ENCODE peak calls at places on chromosomes 7 and 10, in nine cellular contexts. One of them, this sample, is unnamed.

GRCh38 chr10:95467162-95467599 is 94.0 kb downstream of the SORBS1 start:
- DNase-seq in body of pancreas: peak; percentile 59
- DNase-seq in left colon: peak; percentile 75
- DNase-seq in WERI-Rb-1: no peak
- DNase-seq in NCI-H2081: no peak
- DNase-seq in A172: no peak
- DNase-seq in HTR-8/SVneo: no peak
- DNase-seq in SJSA1: no peak
- DNase-seq in uterus: peak; percentile 65
- DNase-seq in this sample: no peak

GRCh38 chr10:125076891-125077643 is 83.3 kb downstream of the CTBP2 start:
- DNase-seq in body of pancreas: no peak
- DNase-seq in left colon: no peak
- DNase-seq in WERI-Rb-1: no peak
- DNase-seq in NCI-H2081: no peak
- DNase-seq in A172: no peak
- DNase-seq in HTR-8/SVneo: no peak
- DNase-seq in SJSA1: no peak
- DNase-seq in uterus: no peak
- DNase-seq in this sample: no peak

GRCh38 chr7:139771001-139771956 is 6.5 kb downstream of the HIPK2 start:
- DNase-seq in body of pancreas: no peak
- DNase-seq in left colon: no peak
- DNase-seq in WERI-Rb-1: no peak
- DNase-seq in NCI-H2081: no peak
- DNase-seq in A172: peak; percentile 66
- DNase-seq in HTR-8/SVneo: peak; percentile 66
- DNase-seq in SJSA1: peak; percentile 47
- DNase-seq in uterus: no peak
- DNase-seq in this sample: peak; percentile 92

GRCh38 chr10:21173433-21173963 is 276.4 kb upstream of the NEBL start:
- DNase-seq in body of pancreas: peak; percentile 37
- DNase-seq in left colon: no peak
- DNase-seq in WERI-Rb-1: no peak
- DNase-seq in NCI-H2081: no peak
- DNase-seq in A172: no peak
- DNase-seq in HTR-8/SVneo: no peak
- DNase-seq in SJSA1: no peak
- DNase-seq in uterus: no peak
- DNase-seq in this sample: no peak

GRCh38 chr10:72953687-72954086 is 919 bp downstream of the PLA2G12B start:
- DNase-seq in body of pancreas: no peak
- DNase-seq in left colon: no peak
- DNase-seq in WERI-Rb-1: no peak
- DNase-seq in NCI-H2081: no peak
- DNase-seq in A172: no peak
- DNase-seq in HTR-8/SVneo: no peak
- DNase-seq in SJSA1: no peak
- DNase-seq in uterus: no peak
- DNase-seq in this sample: no peak

GRCh38 chr7:149369497-149369896 is 91.4 kb downstream of the ZNF777 start:
- DNase-seq in body of pancreas: no peak
- DNase-seq in left colon: no peak
- DNase-seq in WERI-Rb-1: no peak
- DNase-seq in NCI-H2081: no peak
- DNase-seq in A172: no peak
- DNase-seq in HTR-8/SVneo: no peak
- DNase-seq in SJSA1: no peak
- DNase-seq in uterus: no peak
- DNase-seq in this sample: no peak

GRCh38 chr10:79131730-79132644 is 63.2 kb downstream of the ZMIZ1 start:
- DNase-seq in body of pancreas: no peak
- DNase-seq in left colon: no peak
- DNase-seq in WERI-Rb-1: no peak
- DNase-seq in NCI-H2081: no peak
- DNase-seq in A172: no peak
- DNase-seq in HTR-8/SVneo: no peak
- DNase-seq in SJSA1: no peak
- DNase-seq in uterus: no peak
- DNase-seq in this sample: no peak

GRCh38 chr10:974038-974784 is 14.0 kb upstream of the GTPBP4 start:
- DNase-seq in body of pancreas: no peak
- DNase-seq in left colon: no peak
- DNase-seq in WERI-Rb-1: no peak
- DNase-seq in NCI-H2081: no peak
- DNase-seq in A172: peak; percentile 67
- DNase-seq in HTR-8/SVneo: no peak
- DNase-seq in SJSA1: peak; percentile 92
- DNase-seq in uterus: no peak
- DNase-seq in this sample: no peak

GRCh38 chr7:142873871-142874270 is 11.7 kb downstream of the TRPV6 start:
- DNase-seq in body of pancreas: no peak
- DNase-seq in left colon: no peak
- DNase-seq in WERI-Rb-1: no peak
- DNase-seq in NCI-H2081: no peak
- DNase-seq in A172: no peak
- DNase-seq in HTR-8/SVneo: no peak
- DNase-seq in SJSA1: no peak
- DNase-seq in uterus: no peak
- DNase-seq in this sample: no peak

GRCh38 chr7:22934023-22934422 is 79.9 kb downstream of the HYCC1 start:
- DNase-seq in body of pancreas: no peak
- DNase-seq in left colon: no peak
- DNase-seq in WERI-Rb-1: no peak
- DNase-seq in NCI-H2081: no peak
- DNase-seq in A172: no peak
- DNase-seq in HTR-8/SVneo: no peak
- DNase-seq in SJSA1: no peak
- DNase-seq in uterus: no peak
- DNase-seq in this sample: no peak

GRCh38 chr7:120226188-120226587 is 46.8 kb upstream of the KCND2 start:
- DNase-seq in body of pancreas: no peak
- DNase-seq in left colon: no peak
- DNase-seq in WERI-Rb-1: no peak
- DNase-seq in NCI-H2081: no peak
- DNase-seq in A172: no peak
- DNase-seq in HTR-8/SVneo: no peak
- DNase-seq in SJSA1: no peak
- DNase-seq in uterus: no peak
- DNase-seq in this sample: no peak

GRCh38 chr7:81190997-81191747 is 272.3 kb upstream of the SEMA3C start:
- DNase-seq in body of pancreas: no peak
- DNase-seq in left colon: no peak
- DNase-seq in WERI-Rb-1: no peak
- DNase-seq in NCI-H2081: no peak
- DNase-seq in A172: peak; percentile 76
- DNase-seq in HTR-8/SVneo: peak; percentile 14
- DNase-seq in SJSA1: no peak
- DNase-seq in uterus: no peak
- DNase-seq in this sample: peak; percentile 74

GRCh38 chr10:78602201-78602917 is 466.4 kb upstream of the ZMIZ1 start:
- DNase-seq in body of pancreas: no peak
- DNase-seq in left colon: no peak
- DNase-seq in WERI-Rb-1: no peak
- DNase-seq in NCI-H2081: no peak
- DNase-seq in A172: no peak
- DNase-seq in HTR-8/SVneo: no peak
- DNase-seq in SJSA1: no peak
- DNase-seq in uterus: peak; percentile 6
- DNase-seq in this sample: no peak

GRCh38 chr7:143227806-143228205 is 6.0 kb downstream of the TAS2R40 start:
- DNase-seq in body of pancreas: no peak
- DNase-seq in left colon: no peak
- DNase-seq in WERI-Rb-1: no peak
- DNase-seq in NCI-H2081: no peak
- DNase-seq in A172: no peak
- DNase-seq in HTR-8/SVneo: no peak
- DNase-seq in SJSA1: no peak
- DNase-seq in uterus: no peak
- DNase-seq in this sample: no peak

GRCh38 chr7:151448261-151449252 is 8.6 kb upstream of the CRYGN start:
- DNase-seq in body of pancreas: peak; percentile 75
- DNase-seq in left colon: no peak
- DNase-seq in WERI-Rb-1: peak; percentile 67
- DNase-seq in NCI-H2081: peak; percentile 40
- DNase-seq in A172: no peak
- DNase-seq in HTR-8/SVneo: peak; percentile 75
- DNase-seq in SJSA1: peak; percentile 69
- DNase-seq in uterus: peak; percentile 78
- DNase-seq in this sample: peak; percentile 23

GRCh38 chr10:86888585-86889381 is 68.6 kb downstream of the MMRN2 start:
- DNase-seq in body of pancreas: no peak
- DNase-seq in left colon: no peak
- DNase-seq in WERI-Rb-1: no peak
- DNase-seq in NCI-H2081: no peak
- DNase-seq in A172: peak; percentile 80
- DNase-seq in HTR-8/SVneo: peak; percentile 39
- DNase-seq in SJSA1: no peak
- DNase-seq in uterus: no peak
- DNase-seq in this sample: peak; percentile 79

GRCh38 chr7:17206354-17206905 is 92.0 kb upstream of the AHR start:
- DNase-seq in body of pancreas: no peak
- DNase-seq in left colon: no peak
- DNase-seq in WERI-Rb-1: no peak
- DNase-seq in NCI-H2081: peak; percentile 7
- DNase-seq in A172: no peak
- DNase-seq in HTR-8/SVneo: no peak
- DNase-seq in SJSA1: no peak
- DNase-seq in uterus: no peak
- DNase-seq in this sample: no peak

GRCh38 chr7:107971613-107972012 is 31.3 kb downstream of the LAMB1 start:
- DNase-seq in body of pancreas: no peak
- DNase-seq in left colon: no peak
- DNase-seq in WERI-Rb-1: no peak
- DNase-seq in NCI-H2081: no peak
- DNase-seq in A172: no peak
- DNase-seq in HTR-8/SVneo: no peak
- DNase-seq in SJSA1: no peak
- DNase-seq in uterus: peak; percentile 51
- DNase-seq in this sample: no peak

GRCh38 chr10:131888186-131888604 is 12.6 kb upstream of the PPP2R2D start:
- DNase-seq in body of pancreas: no peak
- DNase-seq in left colon: no peak
- DNase-seq in WERI-Rb-1: no peak
- DNase-seq in NCI-H2081: no peak
- DNase-seq in A172: peak; percentile 60
- DNase-seq in HTR-8/SVneo: no peak
- DNase-seq in SJSA1: no peak
- DNase-seq in uterus: no peak
- DNase-seq in this sample: peak; percentile 78

GRCh38 chr7:142857625-142858024 is 2.7 kb downstream of the EPHB6 start:
- DNase-seq in body of pancreas: no peak
- DNase-seq in left colon: no peak
- DNase-seq in WERI-Rb-1: no peak
- DNase-seq in NCI-H2081: no peak
- DNase-seq in A172: no peak
- DNase-seq in HTR-8/SVneo: no peak
- DNase-seq in SJSA1: no peak
- DNase-seq in uterus: no peak
- DNase-seq in this sample: no peak

GRCh38 chr7:47635091-47636090 is 53.5 kb upstream of the TNS3 start:
- DNase-seq in body of pancreas: peak; percentile 70
- DNase-seq in left colon: peak; percentile 46
- DNase-seq in WERI-Rb-1: no peak
- DNase-seq in NCI-H2081: peak; percentile 82
- DNase-seq in A172: peak; percentile 60
- DNase-seq in HTR-8/SVneo: peak; percentile 46
- DNase-seq in SJSA1: peak; percentile 66
- DNase-seq in uterus: peak; percentile 41
- DNase-seq in this sample: peak; percentile 19

GRCh38 chr10:92756233-92757065 is 66.7 kb downstream of the HHEX start:
- DNase-seq in body of pancreas: no peak
- DNase-seq in left colon: no peak
- DNase-seq in WERI-Rb-1: no peak
- DNase-seq in NCI-H2081: peak; percentile 22
- DNase-seq in A172: no peak
- DNase-seq in HTR-8/SVneo: no peak
- DNase-seq in SJSA1: no peak
- DNase-seq in uterus: no peak
- DNase-seq in this sample: peak; percentile 21

GRCh38 chr7:88141025-88141424 is 78.8 kb downstream of the SRI start:
- DNase-seq in body of pancreas: peak; percentile 50
- DNase-seq in left colon: peak; percentile 47
- DNase-seq in WERI-Rb-1: no peak
- DNase-seq in NCI-H2081: no peak
- DNase-seq in A172: peak; percentile 47
- DNase-seq in HTR-8/SVneo: no peak
- DNase-seq in SJSA1: no peak
- DNase-seq in uterus: no peak
- DNase-seq in this sample: peak; percentile 37

GRCh38 chr10:84537447-84537931 is 209.1 kb downstream of the CCSER2 start:
- DNase-seq in body of pancreas: peak; percentile 59
- DNase-seq in left colon: no peak
- DNase-seq in WERI-Rb-1: peak; percentile 50
- DNase-seq in NCI-H2081: peak; percentile 32
- DNase-seq in A172: peak; percentile 73
- DNase-seq in HTR-8/SVneo: peak; percentile 64
- DNase-seq in SJSA1: peak; percentile 61
- DNase-seq in uterus: peak; percentile 33
- DNase-seq in this sample: peak; percentile 62

GRCh38 chr7:50085344-50085743 is 7.7 kb downstream of the ZPBP start:
- DNase-seq in body of pancreas: no peak
- DNase-seq in left colon: no peak
- DNase-seq in WERI-Rb-1: no peak
- DNase-seq in NCI-H2081: no peak
- DNase-seq in A172: no peak
- DNase-seq in HTR-8/SVneo: no peak
- DNase-seq in SJSA1: no peak
- DNase-seq in uterus: no peak
- DNase-seq in this sample: no peak

GRCh38 chr10:113025487-113025886 is 75.4 kb downstream of the TCF7L2 start:
- DNase-seq in body of pancreas: no peak
- DNase-seq in left colon: no peak
- DNase-seq in WERI-Rb-1: no peak
- DNase-seq in NCI-H2081: no peak
- DNase-seq in A172: no peak
- DNase-seq in HTR-8/SVneo: no peak
- DNase-seq in SJSA1: no peak
- DNase-seq in uterus: no peak
- DNase-seq in this sample: no peak

GRCh38 chr7:42843209-42843800 is 68.6 kb downstream of the C7orf25 start:
- DNase-seq in body of pancreas: peak; percentile 34
- DNase-seq in left colon: no peak
- DNase-seq in WERI-Rb-1: peak; percentile 57
- DNase-seq in NCI-H2081: peak; percentile 51
- DNase-seq in A172: peak; percentile 58
- DNase-seq in HTR-8/SVneo: no peak
- DNase-seq in SJSA1: no peak
- DNase-seq in uterus: peak; percentile 59
- DNase-seq in this sample: peak; percentile 29

GRCh38 chr7:5352440-5353010 is 69.8 kb downstream of the SLC29A4 start:
- DNase-seq in body of pancreas: no peak
- DNase-seq in left colon: no peak
- DNase-seq in WERI-Rb-1: no peak
- DNase-seq in NCI-H2081: no peak
- DNase-seq in A172: no peak
- DNase-seq in HTR-8/SVneo: no peak
- DNase-seq in SJSA1: no peak
- DNase-seq in uterus: no peak
- DNase-seq in this sample: no peak

GRCh38 chr10:32713560-32713959 is 244.5 kb downstream of the ITGB1 start:
- DNase-seq in body of pancreas: no peak
- DNase-seq in left colon: no peak
- DNase-seq in WERI-Rb-1: no peak
- DNase-seq in NCI-H2081: no peak
- DNase-seq in A172: no peak
- DNase-seq in HTR-8/SVneo: no peak
- DNase-seq in SJSA1: no peak
- DNase-seq in uterus: no peak
- DNase-seq in this sample: no peak

GRCh38 chr7:79786187-79786586 is 332.7 kb upstream of the MAGI2 start:
- DNase-seq in body of pancreas: no peak
- DNase-seq in left colon: no peak
- DNase-seq in WERI-Rb-1: no peak
- DNase-seq in NCI-H2081: no peak
- DNase-seq in A172: no peak
- DNase-seq in HTR-8/SVneo: no peak
- DNase-seq in SJSA1: no peak
- DNase-seq in uterus: no peak
- DNase-seq in this sample: no peak

GRCh38 chr10:35042783-35043182 is 47.4 kb downstream of the CUL2 start:
- DNase-seq in body of pancreas: no peak
- DNase-seq in left colon: no peak
- DNase-seq in WERI-Rb-1: no peak
- DNase-seq in NCI-H2081: no peak
- DNase-seq in A172: no peak
- DNase-seq in HTR-8/SVneo: no peak
- DNase-seq in SJSA1: no peak
- DNase-seq in uterus: no peak
- DNase-seq in this sample: no peak

This sample was measured in HT1080.